ENCODE peak calls at places on chromosomes 13 and 19, in five cellular contexts. T, E, K, Y and S are unnamed samples.

GRCh38 chr13:33204130-33204927 is 81.2 kb downstream of the STARD13 start:
- DNase-seq in T (peak), E (peak), K (no peak), Y (no peak), S (no peak)

GRCh38 chr19:14441041-14441938 is 8.2 kb downstream of the PKN1 start:
- DNase-seq in T (no peak), E (no peak), K (no peak), Y (no peak), S (no peak)

GRCh38 chr13:48123827-48124226 is 28.9 kb upstream of the MED4 start:
- DNase-seq in T (no peak), E (no peak), K (peak), Y (no peak), S (no peak)

GRCh38 chr13:101258071-101258470 is 158.2 kb downstream of the NALCN start:
- DNase-seq in T (peak), E (peak), K (no peak), Y (no peak), S (no peak)

GRCh38 chr13:94825507-94825906 is 113.2 kb upstream of the SOX21 start:
- DNase-seq in T (peak), E (peak), K (no peak), Y (no peak), S (no peak)

GRCh38 chr19:12796146-12797071 is 5.1 kb downstream of the JUNB start:
- DNase-seq in T (peak), E (peak), K (peak), Y (peak), S (peak)

GRCh38 chr13:84553252-84553651 is 671.0 kb upstream of the SLITRK1 start:
- DNase-seq in T (no peak), E (no peak), K (no peak), Y (no peak), S (no peak)

GRCh38 chr19:44582581-44583265 is 30.6 kb upstream of the IGSF23 start:
- DNase-seq in T (no peak), E (peak), K (no peak), Y (no peak), S (no peak)

GRCh38 chr19:10395436-10395835 is 7.9 kb downstream of the CDC37 start:
- DNase-seq in T (no peak), E (no peak), K (no peak), Y (no peak), S (no peak)

GRCh38 chr19:16325161-16325527 is 518 bp downstream of the KLF2 start:
- DNase-seq in T (no peak), E (no peak), K (no peak), Y (no peak), S (peak)
- TF ChIP-seq CTCF in T (peak), E (no peak), K (no peak), Y (no peak), S (no peak)

GRCh38 chr19:39846176-39846677 is at the start of gene FBL:
- DNase-seq in T (peak), E (peak), K (peak), Y (peak), S (peak)

GRCh38 chr19:39845172-39845571 is 1.0 kb downstream of the FBL start:
- DNase-seq in T (no peak), E (no peak), K (no peak), Y (no peak), S (no peak)

GRCh38 chr19:39846678-39847486 is 703 bp upstream of the FBL start:
- DNase-seq in T (no peak), E (no peak), K (no peak), Y (peak), S (no peak)

GRCh38 chr19:39843919-39844793 is 2.0 kb downstream of the FBL start:
- DNase-seq in T (no peak), E (peak), K (no peak), Y (no peak), S (no peak)

DNA sequence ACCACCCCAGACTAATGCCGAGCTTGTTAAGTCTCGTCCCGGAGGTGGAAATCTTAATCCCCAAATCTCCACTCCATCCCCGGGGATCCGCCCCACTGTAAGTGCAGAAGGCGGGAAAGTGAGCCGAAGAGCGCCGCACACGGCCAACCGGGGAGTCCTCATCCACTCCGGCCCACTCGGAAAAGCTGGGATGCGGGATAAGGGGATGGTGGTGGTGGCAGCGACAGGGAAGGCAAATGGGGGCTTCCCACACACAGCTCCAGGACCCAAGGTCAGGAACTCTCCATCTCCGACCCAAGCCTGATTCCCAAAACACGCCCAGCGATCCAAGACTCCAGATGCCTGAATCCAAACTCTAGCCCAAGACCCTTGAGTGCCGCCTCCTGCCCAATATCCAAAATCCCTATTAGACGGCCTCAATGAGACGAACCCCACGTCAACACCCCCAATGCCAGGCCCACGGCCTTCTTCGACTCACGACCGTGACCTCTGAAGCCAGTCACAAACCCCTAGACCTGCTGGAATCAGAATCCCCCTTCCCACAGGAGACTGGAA is 481 bp downstream of the FBL start:
- DNase-seq in T (no peak), E (no peak), K (no peak), Y (no peak), S (no peak)
- TF ChIP-seq CTCF in T (no peak), E (peak), K (no peak), Y (peak), S (no peak)

DNA sequence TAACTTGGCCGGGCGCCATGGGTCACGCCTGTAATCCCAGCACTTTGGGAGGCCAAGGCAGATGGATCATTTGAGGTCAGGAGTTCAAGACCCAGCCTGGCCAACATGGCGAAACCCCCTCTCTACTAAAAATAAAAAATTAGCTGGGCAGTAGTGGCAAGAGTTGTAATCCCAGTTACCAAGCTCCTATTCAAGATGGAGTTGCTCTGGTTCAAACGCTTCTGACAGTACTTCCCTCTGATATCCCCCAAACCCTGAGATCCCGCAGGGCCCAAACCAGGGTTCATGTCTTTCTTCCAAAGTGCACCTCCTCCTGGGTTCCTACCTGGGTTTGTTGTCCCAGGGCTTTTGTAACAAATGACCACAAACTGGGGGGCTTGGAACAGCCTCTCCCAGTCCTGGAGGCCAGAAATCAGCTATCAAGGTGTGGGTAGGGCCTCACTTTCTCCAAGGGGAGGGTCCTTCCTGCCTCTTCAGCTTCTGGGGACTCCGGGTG is 13.7 kb downstream of the CELF5 start:
- DNase-seq in T (no peak), E (no peak), K (no peak), Y (no peak), S (no peak)
- TF ChIP-seq CTCF in T (no peak), E (no peak), K (no peak), Y (no peak), S (no peak)

DNA sequence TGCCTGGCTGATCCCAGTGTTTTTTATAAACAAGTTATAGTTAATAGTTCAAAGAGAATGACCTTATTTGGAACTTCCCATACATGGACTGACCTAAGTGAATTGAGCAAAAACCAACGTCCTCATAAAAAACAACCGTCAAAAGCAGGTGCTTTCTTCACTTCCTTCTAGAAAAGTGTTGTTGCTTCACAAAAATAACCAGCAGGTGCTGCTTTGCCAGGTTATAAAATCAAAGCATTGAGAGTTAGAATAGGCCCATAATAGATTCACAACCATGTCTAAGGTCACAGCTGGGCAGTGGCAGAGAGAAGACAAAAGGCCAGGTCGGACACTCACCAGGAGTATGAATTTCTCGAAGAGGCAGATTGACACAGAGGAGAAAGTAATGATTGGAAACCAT is 9.5 kb downstream of the RUBCNL start:
- DNase-seq in T (no peak), E (no peak), K (no peak), Y (no peak), S (no peak)
- TF ChIP-seq CTCF in T (no peak), E (no peak), K (no peak), Y (no peak), S (no peak)

GRCh38 chr13:34941835-34942731 is at the start of gene NBEA:
- DNase-seq in T (peak), E (peak), K (peak), Y (peak), S (peak)
- TF ChIP-seq CTCF in T (peak), E (peak), K (peak), Y (peak), S (no peak)